ENCODE peak calls at places on chromosomes 12 and 14, in six cellular contexts. One of them, this sample, is unnamed.

GRCh38 chr12:67352682-67353081 is 83.5 kb downstream of the CAND1 start:
- DNase-seq in activated CD4-positive, alpha-beta T cell treated with anti-CD3 and anti-CD28 coated beads for 48 hours: no peak
- DNase-seq in AG09309: no peak
- DNase-seq in NCI-H748 treated with DMSO at 0.1 percent for 48 hours: no peak
- DNase-seq in DMS153: no peak
- DNase-seq in fibroblast of mammary gland: peak
- DNase-seq in this sample: no peak

GRCh38 chr14:81632162-81632561 is 98.5 kb upstream of the SEL1L start:
- DNase-seq in fibroblast of mammary gland: no peak
- DNase-seq in DMS153: no peak
- DNase-seq in activated CD4-positive, alpha-beta T cell treated with anti-CD3 and anti-CD28 coated beads for 48 hours: no peak
- DNase-seq in NCI-H748 treated with DMSO at 0.1 percent for 48 hours: no peak
- DNase-seq in AG09309: no peak
- DNase-seq in this sample: no peak

GRCh38 chr14:22653012-22653621 is 9.0 kb upstream of the OR6J1 start:
- DNase-seq in activated CD4-positive, alpha-beta T cell treated with anti-CD3 and anti-CD28 coated beads for 48 hours: peak
- DNase-seq in NCI-H748 treated with DMSO at 0.1 percent for 48 hours: peak
- DNase-seq in AG09309: no peak
- DNase-seq in fibroblast of mammary gland: peak
- DNase-seq in DMS153: peak
- DNase-seq in this sample: peak

GRCh38 chr14:89386214-89386886 is 30.7 kb downstream of the FOXN3 start:
- DNase-seq in NCI-H748 treated with DMSO at 0.1 percent for 48 hours: no peak
- DNase-seq in AG09309: no peak
- DNase-seq in DMS153: no peak
- DNase-seq in fibroblast of mammary gland: peak
- DNase-seq in activated CD4-positive, alpha-beta T cell treated with anti-CD3 and anti-CD28 coated beads for 48 hours: peak
- DNase-seq in this sample: no peak

GRCh38 chr14:66652736-66653135 is 144.8 kb downstream of the GPHN start:
- DNase-seq in NCI-H748 treated with DMSO at 0.1 percent for 48 hours: no peak
- DNase-seq in DMS153: no peak
- DNase-seq in fibroblast of mammary gland: no peak
- DNase-seq in activated CD4-positive, alpha-beta T cell treated with anti-CD3 and anti-CD28 coated beads for 48 hours: no peak
- DNase-seq in AG09309: no peak
- DNase-seq in this sample: no peak

GRCh38 chr14:98503086-98503815 is 768.7 kb downstream of the BCL11B start:
- DNase-seq in NCI-H748 treated with DMSO at 0.1 percent for 48 hours: no peak
- DNase-seq in activated CD4-positive, alpha-beta T cell treated with anti-CD3 and anti-CD28 coated beads for 48 hours: no peak
- DNase-seq in AG09309: no peak
- DNase-seq in DMS153: no peak
- DNase-seq in fibroblast of mammary gland: no peak
- DNase-seq in this sample: no peak

GRCh38 chr12:124550123-124551089 is 17.0 kb downstream of the NCOR2 start:
- DNase-seq in DMS153: no peak
- DNase-seq in AG09309: no peak
- DNase-seq in fibroblast of mammary gland: no peak
- DNase-seq in NCI-H748 treated with DMSO at 0.1 percent for 48 hours: no peak
- DNase-seq in activated CD4-positive, alpha-beta T cell treated with anti-CD3 and anti-CD28 coated beads for 48 hours: no peak
- DNase-seq in this sample: no peak

GRCh38 chr12:132443091-132443490 is 46.9 kb upstream of the FBRSL1 start:
- DNase-seq in activated CD4-positive, alpha-beta T cell treated with anti-CD3 and anti-CD28 coated beads for 48 hours: no peak
- DNase-seq in fibroblast of mammary gland: no peak
- DNase-seq in AG09309: no peak
- DNase-seq in NCI-H748 treated with DMSO at 0.1 percent for 48 hours: no peak
- DNase-seq in DMS153: no peak
- DNase-seq in this sample: no peak

GRCh38 chr14:68685419-68686211 is 107.3 kb downstream of the ZFP36L1 start:
- DNase-seq in DMS153: no peak
- DNase-seq in activated CD4-positive, alpha-beta T cell treated with anti-CD3 and anti-CD28 coated beads for 48 hours: peak
- DNase-seq in AG09309: no peak
- DNase-seq in NCI-H748 treated with DMSO at 0.1 percent for 48 hours: no peak
- DNase-seq in fibroblast of mammary gland: peak
- DNase-seq in this sample: no peak

GRCh38 chr12:1758887-1759286 is 61.5 kb upstream of the LRTM2 start:
- DNase-seq in fibroblast of mammary gland: no peak
- DNase-seq in AG09309: no peak
- DNase-seq in NCI-H748 treated with DMSO at 0.1 percent for 48 hours: no peak
- DNase-seq in activated CD4-positive, alpha-beta T cell treated with anti-CD3 and anti-CD28 coated beads for 48 hours: no peak
- DNase-seq in DMS153: no peak
- DNase-seq in this sample: no peak

GRCh38 chr12:27083861-27084271 is 1.5 kb upstream of the C12orf71 start:
- DNase-seq in NCI-H748 treated with DMSO at 0.1 percent for 48 hours: no peak
- DNase-seq in AG09309: peak
- DNase-seq in fibroblast of mammary gland: peak
- DNase-seq in activated CD4-positive, alpha-beta T cell treated with anti-CD3 and anti-CD28 coated beads for 48 hours: no peak
- DNase-seq in DMS153: no peak
- DNase-seq in this sample: no peak

GRCh38 chr12:18750087-18750486 is 12.2 kb downstream of the CAPZA3 start:
- DNase-seq in fibroblast of mammary gland: peak
- DNase-seq in AG09309: peak
- DNase-seq in activated CD4-positive, alpha-beta T cell treated with anti-CD3 and anti-CD28 coated beads for 48 hours: no peak
- DNase-seq in NCI-H748 treated with DMSO at 0.1 percent for 48 hours: no peak
- DNase-seq in DMS153: no peak
- DNase-seq in this sample: no peak

GRCh38 chr14:67928375-67928774 is 108.8 kb downstream of the RAD51B start:
- DNase-seq in AG09309: no peak
- DNase-seq in activated CD4-positive, alpha-beta T cell treated with anti-CD3 and anti-CD28 coated beads for 48 hours: no peak
- DNase-seq in NCI-H748 treated with DMSO at 0.1 percent for 48 hours: no peak
- DNase-seq in fibroblast of mammary gland: no peak
- DNase-seq in DMS153: no peak
- DNase-seq in this sample: no peak

GRCh38 chr14:29821665-29822429 is 105.8 kb downstream of the PRKD1 start:
- DNase-seq in fibroblast of mammary gland: peak
- DNase-seq in activated CD4-positive, alpha-beta T cell treated with anti-CD3 and anti-CD28 coated beads for 48 hours: no peak
- DNase-seq in NCI-H748 treated with DMSO at 0.1 percent for 48 hours: peak
- DNase-seq in DMS153: peak
- DNase-seq in AG09309: no peak
- DNase-seq in this sample: peak

GRCh38 chr12:98939350-98939749 is 294.3 kb downstream of the APAF1 start:
- DNase-seq in DMS153: no peak
- DNase-seq in NCI-H748 treated with DMSO at 0.1 percent for 48 hours: peak
- DNase-seq in fibroblast of mammary gland: peak
- DNase-seq in activated CD4-positive, alpha-beta T cell treated with anti-CD3 and anti-CD28 coated beads for 48 hours: no peak
- DNase-seq in AG09309: peak
- DNase-seq in this sample: no peak

GRCh38 chr14:106738075-106738474 is 1211.7 kb downstream of the TMEM121 start:
- DNase-seq in NCI-H748 treated with DMSO at 0.1 percent for 48 hours: peak
- DNase-seq in DMS153: no peak
- DNase-seq in activated CD4-positive, alpha-beta T cell treated with anti-CD3 and anti-CD28 coated beads for 48 hours: no peak
- DNase-seq in fibroblast of mammary gland: no peak
- DNase-seq in AG09309: no peak
- DNase-seq in this sample: no peak

GRCh38 chr14:58540693-58541092 is 97.1 kb upstream of the DACT1 start:
- DNase-seq in activated CD4-positive, alpha-beta T cell treated with anti-CD3 and anti-CD28 coated beads for 48 hours: no peak
- DNase-seq in AG09309: no peak
- DNase-seq in DMS153: no peak
- DNase-seq in NCI-H748 treated with DMSO at 0.1 percent for 48 hours: no peak
- DNase-seq in fibroblast of mammary gland: no peak
- DNase-seq in this sample: no peak

GRCh38 chr12:32891956-32892355 is 4.6 kb downstream of the PKP2 start:
- DNase-seq in activated CD4-positive, alpha-beta T cell treated with anti-CD3 and anti-CD28 coated beads for 48 hours: no peak
- DNase-seq in AG09309: no peak
- DNase-seq in DMS153: no peak
- DNase-seq in fibroblast of mammary gland: no peak
- DNase-seq in NCI-H748 treated with DMSO at 0.1 percent for 48 hours: no peak
- DNase-seq in this sample: no peak

GRCh38 chr12:62684586-62685295 is 218.1 kb downstream of the MON2 start:
- DNase-seq in fibroblast of mammary gland: peak
- DNase-seq in activated CD4-positive, alpha-beta T cell treated with anti-CD3 and anti-CD28 coated beads for 48 hours: no peak
- DNase-seq in NCI-H748 treated with DMSO at 0.1 percent for 48 hours: no peak
- DNase-seq in DMS153: no peak
- DNase-seq in AG09309: peak
- DNase-seq in this sample: no peak

GRCh38 chr12:58310368-58310767 is 369.0 kb downstream of the ATP23 start:
- DNase-seq in AG09309: no peak
- DNase-seq in fibroblast of mammary gland: peak
- DNase-seq in NCI-H748 treated with DMSO at 0.1 percent for 48 hours: no peak
- DNase-seq in DMS153: no peak
- DNase-seq in activated CD4-positive, alpha-beta T cell treated with anti-CD3 and anti-CD28 coated beads for 48 hours: no peak
- DNase-seq in this sample: no peak

GRCh38 chr12:46222642-46223041 is 46.2 kb downstream of the SLC38A1 start:
- DNase-seq in DMS153: no peak
- DNase-seq in AG09309: no peak
- DNase-seq in activated CD4-positive, alpha-beta T cell treated with anti-CD3 and anti-CD28 coated beads for 48 hours: no peak
- DNase-seq in fibroblast of mammary gland: no peak
- DNase-seq in NCI-H748 treated with DMSO at 0.1 percent for 48 hours: no peak
- DNase-seq in this sample: no peak

GRCh38 chr12:8894378-8894777 is 19.9 kb upstream of the PHC1 start:
- DNase-seq in AG09309: no peak
- DNase-seq in NCI-H748 treated with DMSO at 0.1 percent for 48 hours: no peak
- DNase-seq in activated CD4-positive, alpha-beta T cell treated with anti-CD3 and anti-CD28 coated beads for 48 hours: no peak
- DNase-seq in fibroblast of mammary gland: no peak
- DNase-seq in DMS153: no peak
- DNase-seq in this sample: no peak

GRCh38 chr14:101980700-101981099 is 16.3 kb downstream of the DYNC1H1 start:
- DNase-seq in fibroblast of mammary gland: peak
- DNase-seq in activated CD4-positive, alpha-beta T cell treated with anti-CD3 and anti-CD28 coated beads for 48 hours: peak
- DNase-seq in DMS153: no peak
- DNase-seq in NCI-H748 treated with DMSO at 0.1 percent for 48 hours: no peak
- DNase-seq in AG09309: peak
- DNase-seq in this sample: no peak

GRCh38 chr12:127205781-127206535 is 1061.0 kb upstream of the TMEM132C start:
- DNase-seq in fibroblast of mammary gland: no peak
- DNase-seq in NCI-H748 treated with DMSO at 0.1 percent for 48 hours: no peak
- DNase-seq in AG09309: no peak
- DNase-seq in activated CD4-positive, alpha-beta T cell treated with anti-CD3 and anti-CD28 coated beads for 48 hours: no peak
- DNase-seq in DMS153: no peak
- DNase-seq in this sample: no peak

GRCh38 chr12:75479963-75480461 is 543 bp upstream of the GLIPR1 start:
- DNase-seq in DMS153: no peak
- DNase-seq in fibroblast of mammary gland: peak
- DNase-seq in AG09309: peak
- DNase-seq in activated CD4-positive, alpha-beta T cell treated with anti-CD3 and anti-CD28 coated beads for 48 hours: no peak
- DNase-seq in NCI-H748 treated with DMSO at 0.1 percent for 48 hours: no peak
- DNase-seq in this sample: no peak

GRCh38 chr12:1339608-1340319 is 254.6 kb downstream of the FBXL14 start:
- DNase-seq in fibroblast of mammary gland: no peak
- DNase-seq in NCI-H748 treated with DMSO at 0.1 percent for 48 hours: no peak
- DNase-seq in AG09309: no peak
- DNase-seq in DMS153: no peak
- DNase-seq in activated CD4-positive, alpha-beta T cell treated with anti-CD3 and anti-CD28 coated beads for 48 hours: no peak
- DNase-seq in this sample: no peak

GRCh38 chr14:92659765-92660561 is 88.5 kb downstream of the LGMN start:
- DNase-seq in DMS153: no peak
- DNase-seq in NCI-H748 treated with DMSO at 0.1 percent for 48 hours: no peak
- DNase-seq in fibroblast of mammary gland: peak
- DNase-seq in AG09309: no peak
- DNase-seq in activated CD4-positive, alpha-beta T cell treated with anti-CD3 and anti-CD28 coated beads for 48 hours: no peak
- DNase-seq in this sample: no peak

GRCh38 chr12:75483411-75483810 is 2.9 kb downstream of the GLIPR1 start:
- DNase-seq in fibroblast of mammary gland: peak
- DNase-seq in NCI-H748 treated with DMSO at 0.1 percent for 48 hours: no peak
- DNase-seq in DMS153: no peak
- DNase-seq in activated CD4-positive, alpha-beta T cell treated with anti-CD3 and anti-CD28 coated beads for 48 hours: no peak
- DNase-seq in AG09309: no peak
- DNase-seq in this sample: no peak

GRCh38 chr14:37588956-37589737 is 5.9 kb downstream of the FOXA1 start:
- DNase-seq in NCI-H748 treated with DMSO at 0.1 percent for 48 hours: peak
- DNase-seq in AG09309: no peak
- DNase-seq in activated CD4-positive, alpha-beta T cell treated with anti-CD3 and anti-CD28 coated beads for 48 hours: no peak
- DNase-seq in DMS153: peak
- DNase-seq in fibroblast of mammary gland: no peak
- DNase-seq in this sample: peak

GRCh38 chr12:98719515-98720504 is 74.7 kb downstream of the APAF1 start:
- DNase-seq in fibroblast of mammary gland: no peak
- DNase-seq in activated CD4-positive, alpha-beta T cell treated with anti-CD3 and anti-CD28 coated beads for 48 hours: no peak
- DNase-seq in NCI-H748 treated with DMSO at 0.1 percent for 48 hours: no peak
- DNase-seq in DMS153: no peak
- DNase-seq in AG09309: no peak
- DNase-seq in this sample: no peak

GRCh38 chr12:115597157-115597712 is 680.3 kb downstream of the MED13L start:
- DNase-seq in fibroblast of mammary gland: peak
- DNase-seq in activated CD4-positive, alpha-beta T cell treated with anti-CD3 and anti-CD28 coated beads for 48 hours: peak
- DNase-seq in DMS153: no peak
- DNase-seq in AG09309: peak
- DNase-seq in NCI-H748 treated with DMSO at 0.1 percent for 48 hours: no peak
- DNase-seq in this sample: no peak

GRCh38 chr14:101202627-101203404 is 299.3 kb upstream of the RTL1 start:
- DNase-seq in fibroblast of mammary gland: no peak
- DNase-seq in AG09309: no peak
- DNase-seq in DMS153: no peak
- DNase-seq in NCI-H748 treated with DMSO at 0.1 percent for 48 hours: no peak
- DNase-seq in activated CD4-positive, alpha-beta T cell treated with anti-CD3 and anti-CD28 coated beads for 48 hours: no peak
- DNase-seq in this sample: no peak

GRCh38 chr14:98808494-98809407 is 463.2 kb downstream of the BCL11B start:
- DNase-seq in AG09309: no peak
- DNase-seq in fibroblast of mammary gland: no peak
- DNase-seq in activated CD4-positive, alpha-beta T cell treated with anti-CD3 and anti-CD28 coated beads for 48 hours: no peak
- DNase-seq in NCI-H748 treated with DMSO at 0.1 percent for 48 hours: no peak
- DNase-seq in DMS153: no peak
- DNase-seq in this sample: no peak

GRCh38 chr12:130920711-130921381 is 32.9 kb upstream of the ADGRD1 start:
- DNase-seq in AG09309: peak
- DNase-seq in fibroblast of mammary gland: peak
- DNase-seq in NCI-H748 treated with DMSO at 0.1 percent for 48 hours: no peak
- DNase-seq in activated CD4-positive, alpha-beta T cell treated with anti-CD3 and anti-CD28 coated beads for 48 hours: no peak
- DNase-seq in DMS153: no peak
- DNase-seq in this sample: no peak

GRCh38 chr14:100165376-100165775 is 5.9 kb upstream of the DEGS2 start:
- DNase-seq in NCI-H748 treated with DMSO at 0.1 percent for 48 hours: no peak
- DNase-seq in AG09309: no peak
- DNase-seq in fibroblast of mammary gland: no peak
- DNase-seq in activated CD4-positive, alpha-beta T cell treated with anti-CD3 and anti-CD28 coated beads for 48 hours: no peak
- DNase-seq in DMS153: no peak
- DNase-seq in this sample: no peak

GRCh38 chr12:86249276-86249675 is 6.9 kb downstream of the MGAT4C start:
- DNase-seq in fibroblast of mammary gland: no peak
- DNase-seq in NCI-H748 treated with DMSO at 0.1 percent for 48 hours: no peak
- DNase-seq in activated CD4-positive, alpha-beta T cell treated with anti-CD3 and anti-CD28 coated beads for 48 hours: no peak
- DNase-seq in DMS153: no peak
- DNase-seq in AG09309: no peak
- DNase-seq in this sample: no peak